ENCODE peak calls at places on chromosomes 7 and 10, in eight cellular contexts. One of them, this sample, is unnamed.

GRCh38 chr10:33008499-33009243 is 50.6 kb upstream of the ITGB1 start:
- DNase-seq in EH: peak
- DNase-seq in NCI-H510A: peak
- DNase-seq in lower leg skin: no peak
- DNase-seq in activated naive CD4-positive, alpha-beta T cell: no peak
- DNase-seq in foreskin fibroblast: peak
- DNase-seq in T follicular helper cell: peak
- DNase-seq in esophagus squamous epithelium: no peak
- DNase-seq in this sample: peak

GRCh38 chr7:34430456-34430855 is 227.6 kb upstream of the NPSR1 start:
- DNase-seq in EH: peak
- DNase-seq in activated naive CD4-positive, alpha-beta T cell: no peak
- DNase-seq in NCI-H510A: no peak
- DNase-seq in esophagus squamous epithelium: no peak
- DNase-seq in T follicular helper cell: no peak
- DNase-seq in lower leg skin: no peak
- DNase-seq in foreskin fibroblast: peak
- DNase-seq in this sample: peak

GRCh38 chr7:151699920-151700319 is 177.0 kb downstream of the PRKAG2 start:
- DNase-seq in EH: no peak
- DNase-seq in foreskin fibroblast: no peak
- DNase-seq in lower leg skin: no peak
- DNase-seq in esophagus squamous epithelium: no peak
- DNase-seq in T follicular helper cell: no peak
- DNase-seq in activated naive CD4-positive, alpha-beta T cell: no peak
- DNase-seq in NCI-H510A: no peak
- DNase-seq in this sample: no peak

GRCh38 chr10:73796766-73797165 is 11.4 kb downstream of the ZSWIM8 start:
- DNase-seq in esophagus squamous epithelium: no peak
- DNase-seq in EH: no peak
- DNase-seq in NCI-H510A: no peak
- DNase-seq in T follicular helper cell: no peak
- DNase-seq in foreskin fibroblast: no peak
- DNase-seq in lower leg skin: no peak
- DNase-seq in activated naive CD4-positive, alpha-beta T cell: no peak
- DNase-seq in this sample: no peak

GRCh38 chr10:127849896-127850295 is 42.8 kb downstream of the CLRN3 start:
- DNase-seq in activated naive CD4-positive, alpha-beta T cell: no peak
- DNase-seq in T follicular helper cell: no peak
- DNase-seq in foreskin fibroblast: no peak
- DNase-seq in EH: no peak
- DNase-seq in esophagus squamous epithelium: no peak
- DNase-seq in NCI-H510A: no peak
- DNase-seq in lower leg skin: no peak
- DNase-seq in this sample: no peak

GRCh38 chr10:26662864-26663263 is 34.6 kb upstream of the PDSS1 start:
- DNase-seq in T follicular helper cell: no peak
- DNase-seq in foreskin fibroblast: no peak
- DNase-seq in NCI-H510A: no peak
- DNase-seq in lower leg skin: no peak
- DNase-seq in activated naive CD4-positive, alpha-beta T cell: no peak
- DNase-seq in esophagus squamous epithelium: no peak
- DNase-seq in EH: no peak
- DNase-seq in this sample: no peak

GRCh38 chr10:120979435-120980315 is 128.5 kb downstream of the WDR11 start:
- DNase-seq in NCI-H510A: peak
- DNase-seq in foreskin fibroblast: peak
- DNase-seq in activated naive CD4-positive, alpha-beta T cell: no peak
- DNase-seq in esophagus squamous epithelium: no peak
- DNase-seq in T follicular helper cell: no peak
- DNase-seq in lower leg skin: no peak
- DNase-seq in EH: no peak
- DNase-seq in this sample: peak

GRCh38 chr7:117205856-117206255 is 117.0 kb downstream of the WNT2 start:
- DNase-seq in foreskin fibroblast: no peak
- DNase-seq in lower leg skin: no peak
- DNase-seq in NCI-H510A: no peak
- DNase-seq in esophagus squamous epithelium: no peak
- DNase-seq in activated naive CD4-positive, alpha-beta T cell: no peak
- DNase-seq in EH: no peak
- DNase-seq in T follicular helper cell: no peak
- DNase-seq in this sample: no peak

GRCh38 chr7:159061674-159062212 is 82.9 kb downstream of the VIPR2 start:
- DNase-seq in activated naive CD4-positive, alpha-beta T cell: no peak
- DNase-seq in T follicular helper cell: no peak
- DNase-seq in esophagus squamous epithelium: no peak
- DNase-seq in NCI-H510A: no peak
- DNase-seq in foreskin fibroblast: no peak
- DNase-seq in EH: no peak
- DNase-seq in lower leg skin: peak
- DNase-seq in this sample: no peak

GRCh38 chr10:24503627-24504320 is 219.9 kb downstream of the ARHGAP21 start:
- DNase-seq in foreskin fibroblast: peak
- DNase-seq in EH: peak
- DNase-seq in activated naive CD4-positive, alpha-beta T cell: no peak
- DNase-seq in esophagus squamous epithelium: no peak
- DNase-seq in lower leg skin: no peak
- DNase-seq in NCI-H510A: no peak
- DNase-seq in T follicular helper cell: no peak
- DNase-seq in this sample: peak

GRCh38 chr7:56110611-56111010 is 4.3 kb upstream of the CHCHD2 start:
- DNase-seq in T follicular helper cell: no peak
- DNase-seq in lower leg skin: no peak
- DNase-seq in activated naive CD4-positive, alpha-beta T cell: no peak
- DNase-seq in foreskin fibroblast: no peak
- DNase-seq in EH: no peak
- DNase-seq in esophagus squamous epithelium: no peak
- DNase-seq in NCI-H510A: peak
- DNase-seq in this sample: no peak

GRCh38 chr7:954330-955238 is at the start of gene ADAP1:
- DNase-seq in activated naive CD4-positive, alpha-beta T cell: no peak
- DNase-seq in foreskin fibroblast: peak
- DNase-seq in NCI-H510A: no peak
- DNase-seq in EH: peak
- DNase-seq in T follicular helper cell: peak
- DNase-seq in esophagus squamous epithelium: no peak
- DNase-seq in lower leg skin: peak
- DNase-seq in this sample: peak

GRCh38 chr10:26879744-26880143 is 19.0 kb upstream of the ABI1 start:
- DNase-seq in esophagus squamous epithelium: no peak
- DNase-seq in NCI-H510A: no peak
- DNase-seq in foreskin fibroblast: no peak
- DNase-seq in T follicular helper cell: no peak
- DNase-seq in EH: no peak
- DNase-seq in lower leg skin: no peak
- DNase-seq in activated naive CD4-positive, alpha-beta T cell: no peak
- DNase-seq in this sample: no peak

GRCh38 chr10:104260775-104261115 is 6.1 kb downstream of the GSTO1 start:
- DNase-seq in foreskin fibroblast: peak
- DNase-seq in NCI-H510A: no peak
- DNase-seq in T follicular helper cell: no peak
- DNase-seq in lower leg skin: no peak
- DNase-seq in esophagus squamous epithelium: no peak
- DNase-seq in activated naive CD4-positive, alpha-beta T cell: no peak
- DNase-seq in EH: peak
- DNase-seq in this sample: peak

GRCh38 chr10:3570855-3571266 is 214.1 kb downstream of the KLF6 start:
- DNase-seq in EH: peak
- DNase-seq in foreskin fibroblast: peak
- DNase-seq in NCI-H510A: no peak
- DNase-seq in esophagus squamous epithelium: no peak
- DNase-seq in T follicular helper cell: no peak
- DNase-seq in lower leg skin: no peak
- DNase-seq in activated naive CD4-positive, alpha-beta T cell: no peak
- DNase-seq in this sample: peak

GRCh38 chr10:7567896-7568295 is 98.9 kb downstream of the ITIH5 start:
- DNase-seq in foreskin fibroblast: no peak
- DNase-seq in EH: no peak
- DNase-seq in activated naive CD4-positive, alpha-beta T cell: no peak
- DNase-seq in lower leg skin: no peak
- DNase-seq in NCI-H510A: no peak
- DNase-seq in T follicular helper cell: no peak
- DNase-seq in esophagus squamous epithelium: no peak
- DNase-seq in this sample: no peak

GRCh38 chr10:103145860-103146466 is 47.1 kb downstream of the NT5C2 start:
- DNase-seq in T follicular helper cell: no peak
- DNase-seq in activated naive CD4-positive, alpha-beta T cell: no peak
- DNase-seq in esophagus squamous epithelium: no peak
- DNase-seq in foreskin fibroblast: peak
- DNase-seq in NCI-H510A: no peak
- DNase-seq in lower leg skin: peak
- DNase-seq in EH: peak
- DNase-seq in this sample: peak

GRCh38 chr7:106050002-106050742 is 61.9 kb downstream of the SYPL1 start:
- DNase-seq in esophagus squamous epithelium: no peak
- DNase-seq in T follicular helper cell: no peak
- DNase-seq in activated naive CD4-positive, alpha-beta T cell: no peak
- DNase-seq in lower leg skin: no peak
- DNase-seq in EH: peak
- DNase-seq in foreskin fibroblast: peak
- DNase-seq in NCI-H510A: no peak
- DNase-seq in this sample: peak

GRCh38 chr7:135744938-135745701 is 3.5 kb downstream of the FAM180A start:
- DNase-seq in T follicular helper cell: no peak
- DNase-seq in EH: peak
- DNase-seq in foreskin fibroblast: peak
- DNase-seq in NCI-H510A: no peak
- DNase-seq in activated naive CD4-positive, alpha-beta T cell: no peak
- DNase-seq in esophagus squamous epithelium: no peak
- DNase-seq in lower leg skin: no peak
- DNase-seq in this sample: peak

GRCh38 chr10:61452229-61452651 is 941 bp downstream of the TMEM26 start:
- DNase-seq in NCI-H510A: peak
- DNase-seq in EH: no peak
- DNase-seq in foreskin fibroblast: peak
- DNase-seq in T follicular helper cell: no peak
- DNase-seq in lower leg skin: no peak
- DNase-seq in esophagus squamous epithelium: no peak
- DNase-seq in activated naive CD4-positive, alpha-beta T cell: no peak
- DNase-seq in this sample: peak

GRCh38 chr7:126426652-126427051 is 826.1 kb downstream of the GRM8 start:
- DNase-seq in EH: no peak
- DNase-seq in lower leg skin: no peak
- DNase-seq in foreskin fibroblast: no peak
- DNase-seq in T follicular helper cell: no peak
- DNase-seq in NCI-H510A: no peak
- DNase-seq in activated naive CD4-positive, alpha-beta T cell: no peak
- DNase-seq in esophagus squamous epithelium: no peak
- DNase-seq in this sample: no peak

GRCh38 chr7:17558558-17559332 is 260.3 kb downstream of the AHR start:
- DNase-seq in EH: no peak
- DNase-seq in activated naive CD4-positive, alpha-beta T cell: no peak
- DNase-seq in foreskin fibroblast: no peak
- DNase-seq in esophagus squamous epithelium: no peak
- DNase-seq in T follicular helper cell: no peak
- DNase-seq in lower leg skin: no peak
- DNase-seq in NCI-H510A: no peak
- DNase-seq in this sample: peak

GRCh38 chr7:87448427-87448826 is 27.1 kb downstream of the ABCB4 start:
- DNase-seq in lower leg skin: no peak
- DNase-seq in T follicular helper cell: no peak
- DNase-seq in esophagus squamous epithelium: no peak
- DNase-seq in NCI-H510A: no peak
- DNase-seq in activated naive CD4-positive, alpha-beta T cell: no peak
- DNase-seq in foreskin fibroblast: no peak
- DNase-seq in EH: no peak
- DNase-seq in this sample: no peak